ENCODE peak calls at places on chromosomes 1 and 21, in six cellular contexts. D is SK-N-SH, X is spleen, Z is HCT116, H is transverse colon, Q is GM23338. P is an unnamed sample. For H3K4me1, the result is how much of the 10 kb centered on the place peaks cover.

GRCh38 chr1:45999507-45999906 is 132.9 kb downstream of the PIK3R3 start:
- DNase-seq in D (no peak), X (no peak), Z (no peak), H (no peak), Q (no peak), P (no peak)

GRCh38 chr1:26181586-26182371 is 4.5 kb downstream of the CNKSR1 start:
- DNase-seq in D (no peak), X (no peak), Z (no peak), H (no peak), Q (no peak), P (no peak)

GRCh38 chr1:180571832-180572636 is 13.3 kb downstream of the OVAAL start:
- DNase-seq in D (no peak), X (no peak), Z (peak), H (no peak), Q (no peak), P (no peak)

GRCh38 chr1:1074631-1075147 is 583 bp upstream of the RNF223 start:
- DNase-seq in D (peak), X (peak), Z (no peak), H (no peak), Q (no peak), P (peak)

GRCh38 chr1:72586023-72586685 is 303.8 kb upstream of the NEGR1 start:
- DNase-seq in D (no peak), X (no peak), Z (no peak), H (no peak), Q (no peak), P (no peak)

GRCh38 chr1:5200006-5200405 is 545.6 kb downstream of the AJAP1 start:
- DNase-seq in D (no peak), X (no peak), Z (no peak), H (no peak), Q (no peak), P (no peak)

GRCh38 chr1:10210841-10211804 is 753 bp downstream of the KIF1B start:
- DNase-seq in D (peak), X (peak), Z (peak), H (peak), Q (peak), P (peak)

GRCh38 chr1:96416111-96416595 is 305.4 kb upstream of the PTBP2 start:
- DNase-seq in D (peak), X (no peak), Z (no peak), H (peak), Q (no peak), P (peak)

GRCh38 chr1:237197470-237198425 is 155.8 kb downstream of the RYR2 start:
- DNase-seq in D (no peak), X (no peak), Z (no peak), H (no peak), Q (peak), P (no peak)

GRCh38 chr1:218164930-218165686 is 120.0 kb upstream of the RRP15 start:
- DNase-seq in D (peak), X (peak), Z (no peak), H (peak), Q (peak), P (no peak)

GRCh38 chr21:33362044-33362555 is 37.3 kb downstream of the IFNAR1 start:
- DNase-seq in D (no peak), X (peak), Z (no peak), H (peak), Q (peak), P (no peak)

GRCh38 chr21:42189860-42190491 is 29.0 kb upstream of the ABCG1 start:
- DNase-seq in D (no peak), X (no peak), Z (no peak), H (no peak), Q (no peak), P (no peak)

GRCh38 chr1:63575340-63575826 is 17.8 kb upstream of the PGM1 start:
- DNase-seq in D (peak), X (no peak), Z (peak), H (no peak), Q (peak), P (no peak)

GRCh38 chr1:92484472-92485373 is 2.0 kb downstream of the GFI1 start:
- DNase-seq in D (peak), X (peak), Z (no peak), H (peak), Q (peak), P (no peak)

GRCh38 chr1:234604726-234605492 is 5.1 kb downstream of the IRF2BP2 start:
- DNase-seq in D (no peak), X (no peak), Z (no peak), H (no peak), Q (no peak), P (no peak)

GRCh38 chr1:187408217-187409004 is 579.7 kb downstream of the PLA2G4A start:
- DNase-seq in D (no peak), X (no peak), Z (no peak), H (no peak), Q (no peak), P (no peak)

GRCh38 chr1:215344534-215344933 is 222.6 kb upstream of the KCTD3 start:
- DNase-seq in D (no peak), X (no peak), Z (no peak), H (no peak), Q (no peak), P (no peak)

GRCh38 chr1:172742599-172743500 is 83.9 kb downstream of the FASLG start:
- DNase-seq in D (peak), X (no peak), Z (peak), H (no peak), Q (peak), P (no peak)

GRCh38 chr1:189939967-189940366 is 537.7 kb downstream of the BRINP3 start:
- DNase-seq in D (no peak), X (no peak), Z (no peak), H (no peak), Q (no peak), P (no peak)

GRCh38 chr1:57741521-57741920 is 317.7 kb upstream of the DAB1 start:
- DNase-seq in D (no peak), X (no peak), Z (no peak), H (no peak), Q (no peak), P (no peak)

GRCh38 chr21:45454081-45454923 is 49.3 kb downstream of the COL18A1 start:
- DNase-seq in D (no peak), X (peak), Z (no peak), H (no peak), Q (no peak), P (no peak)

GRCh38 chr1:51859737-51860136 is 18.8 kb downstream of the NRDC start:
- DNase-seq in D (no peak), X (no peak), Z (no peak), H (no peak), Q (no peak), P (no peak)

GRCh38 chr1:203505526-203506189 is 11.7 kb downstream of the OPTC start:
- DNase-seq in D (no peak), X (no peak), Z (no peak), H (no peak), Q (no peak), P (no peak)

GRCh38 chr1:118481091-118481490 is 296.1 kb upstream of the SPAG17 start:
- DNase-seq in D (no peak), X (no peak), Z (no peak), H (no peak), Q (no peak), P (no peak)

GRCh38 chr1:40833979-40834378 is 28.2 kb downstream of the CITED4 start:
- DNase-seq in D (no peak), X (peak), Z (no peak), H (no peak), Q (no peak), P (no peak)

GRCh38 chr21:41678016-41678935 is 88.6 kb downstream of the RIPK4 start:
- DNase-seq in D (no peak), X (peak), Z (peak), H (peak), Q (peak), P (no peak)

GRCh38 chr1:10204003-10204642 is 6.2 kb upstream of the KIF1B start:
- DNase-seq in D (peak), X (no peak), Z (no peak), H (no peak), Q (no peak), P (no peak)

GRCh38 chr1:227999056-227999930 is 7.5 kb upstream of the WNT3A start:
- DNase-seq in D (peak), X (peak), Z (peak), H (peak), Q (peak), P (peak)

GRCh38 chr1:62621907-62622306 is 24.6 kb downstream of the ANGPTL3 start:
- DNase-seq in D (no peak), X (no peak), Z (peak), H (no peak), Q (no peak), P (no peak)

GRCh38 chr1:47104816-47105215 is 32.4 kb upstream of the CYP4A22 start:
- DNase-seq in D (no peak), X (no peak), Z (no peak), H (no peak), Q (peak), P (no peak)

GRCh38 chr1:65992160-65993046 is 199.7 kb downstream of the PDE4B start:
- DNase-seq in D (peak), X (no peak), Z (no peak), H (no peak), Q (peak), P (no peak)

GRCh38 chr1:222786107-222786506 is 28.7 kb upstream of the DISP1 start:
- DNase-seq in D (no peak), X (no peak), Z (no peak), H (no peak), Q (no peak), P (no peak)

GRCh38 chr1:201320168-201320842 is 37.0 kb downstream of the PKP1 start:
- DNase-seq in D (peak), X (peak), Z (no peak), H (no peak), Q (no peak), P (peak)

GRCh38 chr1:240306673-240307072 is 215.0 kb downstream of the FMN2 start:
- DNase-seq in D (no peak), X (no peak), Z (no peak), H (no peak), Q (no peak), P (no peak)
- TF ChIP-seq POLR2AphosphoS5 in D (no peak), X (no peak), Z (no peak), H (no peak), Q (no peak), P (no peak)

GRCh38 chr21:34996304-34997081 is 52.6 kb downstream of the RUNX1 start:
- DNase-seq in D (no peak), X (no peak), Z (no peak), H (no peak), Q (no peak), P (peak)
- H3K27ac ChIP-seq in D (no peak), X (no peak), Z (no peak), H (no peak), Q (no peak), P (peak)

GRCh38 chr1:226700861-226701260 is 38.2 kb downstream of the ITPKB start:
- DNase-seq in D (no peak), X (no peak), Z (no peak), H (no peak), Q (no peak), P (no peak)

GRCh38 chr1:226702318-226702956 is 36.6 kb downstream of the ITPKB start:
- DNase-seq in D (no peak), X (no peak), Z (no peak), H (no peak), Q (no peak), P (peak)

GRCh38 chr1:226706664-226707063 is 32.4 kb downstream of the ITPKB start:
- DNase-seq in D (peak), X (no peak), Z (no peak), H (no peak), Q (no peak), P (peak)

GRCh38 chr1:226702957-226703831 is 35.9 kb downstream of the ITPKB start:
- DNase-seq in D (peak), X (peak), Z (no peak), H (peak), Q (peak), P (peak)

DNA sequence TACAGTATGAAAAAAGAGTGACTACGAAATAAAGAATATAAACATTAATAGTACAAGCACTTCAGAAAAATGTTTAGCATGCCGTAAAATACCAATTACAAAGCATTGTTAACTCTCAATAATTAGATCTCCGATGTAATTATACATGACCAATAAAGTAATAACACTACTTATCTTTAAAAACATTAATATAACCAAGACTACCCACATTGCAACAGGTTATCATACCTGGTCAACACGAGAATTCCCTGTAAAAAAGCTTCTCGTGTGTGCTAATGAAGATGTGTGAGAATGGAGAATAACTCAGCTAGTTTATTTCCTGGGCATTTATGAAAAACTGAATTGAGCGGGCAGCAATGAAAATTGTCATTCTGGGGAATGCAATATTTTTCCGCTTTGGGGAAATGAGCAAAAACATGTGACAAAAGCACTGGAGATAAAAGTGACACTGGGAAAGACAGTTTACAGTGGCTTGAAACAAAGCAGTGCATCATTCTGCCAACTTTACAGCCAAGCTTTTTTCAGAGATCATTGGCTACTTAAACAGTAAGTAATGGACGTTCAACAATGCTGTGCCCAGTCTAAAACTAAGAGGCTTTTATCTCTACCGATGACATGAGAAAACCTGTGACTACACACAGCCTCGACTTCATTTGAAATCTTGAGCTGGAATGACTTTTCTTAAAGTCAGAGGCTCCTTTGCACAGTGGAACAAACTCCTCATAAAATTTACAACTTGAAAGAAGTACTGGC is 34.7 kb downstream of the ITPKB start:
- DNase-seq in D (no peak), X (no peak), Z (no peak), H (no peak), Q (no peak), P (no peak)
- H3K4me1 ChIP-seq in D (under half), X (half or more), Z (under half), H (under half), Q (under half), P (half or more)

GRCh38 chr21:25300632-25301031 is 306.6 kb downstream of the MRPL39 start:
- DNase-seq in D (no peak), X (no peak), Z (no peak), H (no peak), Q (peak), P (no peak)

GRCh38 chr21:25298512-25299491 is 308.5 kb downstream of the MRPL39 start:
- DNase-seq in D (no peak), X (no peak), Z (no peak), H (no peak), Q (no peak), P (no peak)

GRCh38 chr21:25292396-25292795 is 314.9 kb downstream of the MRPL39 start:
- DNase-seq in D (no peak), X (no peak), Z (no peak), H (no peak), Q (peak), P (no peak)

GRCh38 chr21:25297117-25297516 is 310.2 kb downstream of the MRPL39 start:
- DNase-seq in D (no peak), X (no peak), Z (no peak), H (no peak), Q (no peak), P (no peak)

GRCh38 chr21:25296239-25296638 is 311.0 kb downstream of the MRPL39 start:
- DNase-seq in D (no peak), X (no peak), Z (no peak), H (no peak), Q (no peak), P (no peak)
- TF ChIP-seq POLR2AphosphoS5 in D (no peak), X (no peak), Z (no peak), H (no peak), Q (no peak), P (no peak)

DNA sequence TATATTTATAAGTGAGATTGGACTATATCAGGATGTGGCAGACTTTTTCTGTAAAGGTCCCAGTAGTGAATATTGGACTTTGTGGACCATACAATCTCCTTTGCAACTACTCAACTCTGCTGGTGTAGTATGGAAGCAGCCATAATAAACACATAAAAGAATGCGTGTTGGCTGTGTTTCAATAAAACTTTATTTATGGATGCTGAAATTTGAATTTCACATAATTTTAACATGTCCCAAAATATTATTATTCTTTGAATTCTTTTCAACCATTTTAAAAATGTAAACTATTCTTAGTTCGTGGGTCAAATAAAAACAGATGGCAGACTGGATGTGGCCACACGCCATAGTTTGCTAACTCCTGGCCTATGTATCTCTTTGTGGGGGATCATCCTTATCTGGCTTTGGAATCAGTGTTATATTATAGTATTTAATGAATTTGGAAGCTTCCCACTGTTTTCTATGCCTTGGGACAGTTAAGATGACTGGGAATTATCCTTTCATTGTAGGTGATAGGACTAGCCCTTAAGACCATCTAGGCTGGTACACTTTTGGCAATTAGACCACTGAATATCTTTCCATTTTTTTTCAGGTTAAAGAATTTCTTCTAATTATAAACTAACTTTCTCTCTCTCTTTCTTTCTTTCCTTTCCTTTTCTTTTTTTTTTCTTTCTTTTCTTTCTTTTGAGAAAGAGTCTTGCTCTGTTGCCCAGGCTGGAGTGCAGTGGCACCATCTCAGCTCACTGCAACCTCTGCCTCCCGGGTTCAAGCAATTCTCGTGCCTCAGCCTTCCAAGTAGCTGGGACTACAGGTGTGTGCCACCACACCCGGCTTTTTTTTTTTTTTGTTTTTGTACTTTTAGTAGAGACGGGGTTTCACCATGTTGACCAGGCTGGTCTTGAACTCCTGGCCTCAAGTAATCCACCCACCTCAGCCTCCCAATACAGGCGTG is 14.9 kb upstream of the SLAMF6 start:
- DNase-seq in D (no peak), X (no peak), Z (no peak), H (no peak), Q (no peak), P (no peak)
- H3K27ac ChIP-seq in D (no peak), X (no peak), Z (no peak), H (peak), Q (no peak), P (no peak)